ENCODE peak calls at places on chromosomes 16 and 17, in nine cellular contexts. K is IMR-90, H is GM13976, U is choroid plexus epithelial cell, M is cardiac muscle cell, P is WTC11, F is body of pancreas, A is progenitor cell of endocrine pancreas, B is retinal pigment epithelial cell. J is an unnamed sample.

GRCh38 chr17:7857724-7858486 is at the start of gene CYB5D1:
- DNase-seq in K (peak; percentile 93), H (peak; percentile 83), U (peak; percentile 95), M (peak; percentile 92), P (peak; percentile 83), F (peak; percentile 92), A (no peak), B (no peak), J (peak; percentile 89)

GRCh38 chr16:24976061-24976779 is 38.9 kb downstream of the ARHGAP17 start:
- DNase-seq in K (no peak), H (no peak), U (no peak), M (no peak), P (no peak), F (no peak), A (no peak), B (no peak), J (no peak)

GRCh38 chr17:2949469-2950044 is 113.8 kb downstream of the OR1D5 start:
- DNase-seq in K (peak; percentile 49), H (no peak), U (no peak), M (no peak), P (no peak), F (peak; percentile 89), A (no peak), B (no peak), J (peak; percentile 81)

GRCh38 chr17:12789075-12789975 is at the start of gene ARHGAP44:
- DNase-seq in K (peak; percentile 59), H (peak; percentile 83), U (peak; percentile 67), M (peak; percentile 84), P (peak; percentile 85), F (peak; percentile 68), A (peak; percentile 74), B (peak; percentile 12), J (peak; percentile 77)

GRCh38 chr17:68035131-68035522 is 408 bp upstream of the KPNA2 start:
- DNase-seq in K (no peak), H (no peak), U (no peak), M (peak; percentile 97), P (peak; percentile 93), F (peak; percentile 96), A (peak; percentile 73), B (no peak), J (no peak)

GRCh38 chr17:28912281-28912937 is 9.5 kb upstream of the DHRS13 start:
- DNase-seq in K (no peak), H (no peak), U (no peak), M (no peak), P (peak; percentile 32), F (no peak), A (no peak), B (no peak), J (no peak)

GRCh38 chr16:68626557-68626956 is 18.6 kb upstream of the CDH3 start:
- DNase-seq in K (no peak), H (no peak), U (no peak), M (no peak), P (no peak), F (no peak), A (no peak), B (peak; percentile 87), J (no peak)

GRCh38 chr17:62778990-62779681 is 29.0 kb downstream of the MARCHF10 start:
- DNase-seq in K (peak; percentile 98), H (no peak), U (peak; percentile 96), M (no peak), P (no peak), F (peak; percentile 75), A (no peak), B (no peak), J (peak; percentile 98)

GRCh38 chr17:17749921-17750320 is 68.7 kb downstream of the RAI1 start:
- DNase-seq in K (peak; percentile 43), H (peak; percentile 73), U (peak; percentile 67), M (peak; percentile 76), P (peak; percentile 86), F (peak; percentile 67), A (peak; percentile 41), B (no peak), J (peak; percentile 66)

GRCh38 chr16:58456193-58456592 is 43.8 kb upstream of the NDRG4 start:
- DNase-seq in K (no peak), H (no peak), U (no peak), M (no peak), P (no peak), F (no peak), A (no peak), B (no peak), J (no peak)

GRCh38 chr17:70499067-70499786 is 329.9 kb downstream of the KCNJ2 start:
- DNase-seq in K (no peak), H (no peak), U (peak; percentile 13), M (no peak), P (no peak), F (no peak), A (no peak), B (no peak), J (no peak)

GRCh38 chr16:66923247-66923851 is 2.0 kb downstream of the RRAD start:
- DNase-seq in K (peak; percentile 47), H (no peak), U (peak; percentile 78), M (no peak), P (no peak), F (no peak), A (no peak), B (no peak), J (no peak)

GRCh38 chr17:4010754-4011153 is 46.5 kb upstream of the ATP2A3 start:
- DNase-seq in K (no peak), H (no peak), U (no peak), M (no peak), P (no peak), F (no peak), A (no peak), B (no peak), J (no peak)

GRCh38 chr16:57640612-57641011 is 12.2 kb downstream of the ADGRG1 start:
- DNase-seq in K (no peak), H (no peak), U (no peak), M (no peak), P (no peak), F (peak; percentile 66), A (no peak), B (no peak), J (no peak)

GRCh38 chr17:19539040-19539399 is 5.4 kb downstream of the SLC47A1 start:
- DNase-seq in K (no peak), H (no peak), U (no peak), M (no peak), P (no peak), F (no peak), A (no peak), B (no peak), J (no peak)

DNA sequence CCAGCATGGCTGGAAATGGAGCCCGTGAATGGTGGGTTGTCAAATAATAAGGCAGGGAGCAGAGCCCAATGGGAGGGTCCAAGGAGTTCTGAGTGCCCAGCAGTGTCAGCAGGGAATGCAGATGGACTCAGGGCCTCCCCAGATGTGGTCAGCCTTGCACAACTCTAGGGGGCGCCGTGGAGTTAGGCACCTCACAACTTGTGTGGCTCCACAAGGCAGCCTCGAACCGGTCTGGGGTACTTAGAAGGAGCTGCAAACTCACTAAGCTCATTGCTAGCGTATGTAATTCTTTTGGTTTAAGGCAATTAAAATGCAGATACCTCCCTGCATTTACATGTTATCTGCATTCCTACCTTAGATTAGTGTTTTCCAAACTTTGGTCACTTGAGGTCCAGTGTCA is 18.1 kb downstream of the IRF8 start:
- DNase-seq in K (no peak), H (no peak), U (no peak), M (no peak), P (peak; percentile 38), F (no peak), A (no peak), B (no peak), J (no peak)
- TF ChIP-seq CTCF in K (no peak), H (no peak), U (peak; percentile 23), M (peak; percentile 40), P (peak; percentile 67), F (no peak), A (peak; percentile 25), B (peak; percentile 2), J (no peak)

DNA sequence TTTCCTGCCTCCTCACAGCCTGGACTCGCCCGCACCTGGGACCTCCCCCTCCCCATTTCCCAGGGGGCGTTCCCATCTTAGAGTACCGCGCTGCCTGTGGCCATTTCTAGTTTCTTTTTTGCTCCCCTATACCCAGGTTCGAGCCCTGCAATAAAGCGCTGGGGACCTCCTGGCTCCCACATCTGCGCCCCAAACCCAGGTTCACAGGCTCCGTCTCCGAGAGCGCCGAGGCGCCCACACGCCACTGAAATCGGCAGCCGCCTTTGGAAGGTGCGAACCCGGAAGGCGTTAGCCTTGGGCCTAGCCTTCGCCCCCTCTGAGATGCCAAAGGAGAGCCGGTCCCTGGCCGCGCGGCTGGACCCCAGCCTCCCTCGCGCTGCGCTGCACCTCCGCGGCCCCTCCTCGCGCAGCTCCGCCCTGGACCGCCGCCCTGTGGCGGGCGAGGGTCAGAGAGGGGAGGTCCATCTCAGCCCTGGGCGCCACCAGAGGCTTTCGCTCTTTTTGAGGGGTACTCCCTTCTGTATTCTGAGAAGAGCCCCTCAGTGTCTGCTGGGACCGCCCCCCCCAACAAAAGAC is 1.8 kb downstream of the KCNJ12 start:
- DNase-seq in K (no peak), H (no peak), U (no peak), M (peak; percentile 63), P (peak; percentile 46), F (no peak), A (peak; percentile 19), B (no peak), J (no peak)
- TF ChIP-seq CTCF in K (no peak), H (no peak), U (no peak), M (peak; percentile 22), P (no peak), F (no peak), A (peak; percentile 33), B (peak; percentile 6), J (no peak)

DNA sequence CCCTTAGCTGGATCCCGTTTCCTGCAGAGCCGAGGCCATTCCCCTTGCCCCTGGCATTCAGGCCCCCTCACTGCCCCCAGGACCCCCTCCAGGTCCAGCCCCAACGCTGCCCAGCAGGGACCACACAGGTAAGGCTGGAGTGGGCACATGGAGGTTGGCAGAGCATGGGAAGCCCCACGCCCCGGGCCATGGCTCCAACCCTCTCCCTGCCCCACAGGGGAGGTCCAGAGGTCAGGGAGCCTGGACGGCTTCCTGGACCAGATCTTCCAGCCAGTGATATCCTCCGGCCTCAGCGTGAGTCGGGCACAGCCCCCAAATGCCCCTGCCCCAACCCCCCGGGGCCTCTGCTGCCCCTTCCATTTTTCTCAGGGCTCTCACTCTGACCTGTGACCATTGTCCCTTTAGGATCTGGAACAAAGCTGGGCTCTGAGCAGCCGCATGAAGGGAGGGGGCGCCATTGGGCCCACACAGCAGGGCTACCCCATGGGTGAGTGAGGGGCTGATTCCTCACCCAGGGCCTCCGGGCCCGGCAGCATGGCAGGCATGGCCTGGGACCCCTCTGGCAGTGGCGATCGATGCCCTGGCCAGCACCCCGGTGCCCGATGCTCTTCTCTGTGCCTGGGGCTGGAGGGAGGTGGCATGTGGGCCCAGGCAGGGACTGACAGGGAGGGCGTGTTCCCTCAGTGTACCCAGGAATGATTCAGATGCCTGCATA is 18.5 kb upstream of the SMIM5 start:
- DNase-seq in K (no peak), H (no peak), U (no peak), M (no peak), P (no peak), F (no peak), A (no peak), B (no peak), J (no peak)
- TF ChIP-seq CTCF in K (no peak), H (no peak), U (no peak), M (no peak), P (no peak), F (no peak), A (no peak), B (no peak), J (no peak)

DNA sequence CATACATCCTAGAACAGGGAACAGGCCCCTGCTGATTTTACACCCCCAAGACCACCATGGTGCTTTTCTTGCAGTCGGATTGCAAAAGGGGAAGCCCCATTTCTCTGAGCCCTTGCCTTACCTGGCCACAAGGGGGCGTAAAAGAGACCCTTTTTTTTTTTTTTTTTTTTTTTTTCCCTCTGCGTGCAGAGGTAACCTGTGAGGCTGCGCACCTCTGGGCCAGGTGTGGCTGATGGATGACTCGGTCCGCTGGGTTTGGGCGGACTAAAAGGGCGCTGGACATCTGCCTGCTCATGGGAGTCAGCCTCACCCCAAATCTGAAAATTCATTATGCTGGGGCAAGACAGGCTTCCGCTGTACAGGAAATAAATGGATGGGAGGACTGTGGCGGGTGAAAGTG is 281.0 kb downstream of the CBLN1 start:
- DNase-seq in K (no peak), H (no peak), U (no peak), M (no peak), P (peak; percentile 48), F (no peak), A (no peak), B (no peak), J (no peak)
- TF ChIP-seq CTCF in K (peak; percentile 17), H (no peak), U (peak; percentile 27), M (peak; percentile 26), P (peak; percentile 81), F (peak; percentile 45), A (peak; percentile 81), B (peak; percentile 70), J (peak; percentile 40)